ENCODE peak calls at places on chromosomes 12 and 14, in seven cellular contexts. One of them, this sample, is unnamed.

GRCh38 chr14:71454010-71454409 is 478.2 kb upstream of the RGS6 start:
- DNase-seq in NCI-H748 treated with DMSO at 0.1 percent for 48 hours: no peak
- DNase-seq in kidney tubule cell: no peak
- DNase-seq in fibroblast of the conjunctiva: no peak
- DNase-seq in right cardiac atrium: no peak
- DNase-seq in GM20000: no peak
- DNase-seq in IMR-90: no peak
- DNase-seq in this sample: no peak

GRCh38 chr12:117072736-117073475 is 26.3 kb downstream of the TESC start:
- DNase-seq in IMR-90: no peak
- DNase-seq in right cardiac atrium: no peak
- DNase-seq in GM20000: no peak
- DNase-seq in NCI-H748 treated with DMSO at 0.1 percent for 48 hours: no peak
- DNase-seq in kidney tubule cell: no peak
- DNase-seq in fibroblast of the conjunctiva: no peak
- DNase-seq in this sample: no peak

GRCh38 chr14:96461950-96462798 is 40.0 kb upstream of the PAPOLA start:
- DNase-seq in fibroblast of the conjunctiva: no peak
- DNase-seq in IMR-90: no peak
- DNase-seq in NCI-H748 treated with DMSO at 0.1 percent for 48 hours: no peak
- DNase-seq in kidney tubule cell: no peak
- DNase-seq in GM20000: no peak
- DNase-seq in right cardiac atrium: no peak
- DNase-seq in this sample: no peak

GRCh38 chr12:94458882-94459772 is 540 bp downstream of the CEP83 start:
- DNase-seq in NCI-H748 treated with DMSO at 0.1 percent for 48 hours: peak
- DNase-seq in fibroblast of the conjunctiva: no peak
- DNase-seq in GM20000: peak
- DNase-seq in kidney tubule cell: peak
- DNase-seq in right cardiac atrium: no peak
- DNase-seq in IMR-90: peak
- DNase-seq in this sample: no peak

GRCh38 chr12:100908501-100908900 is 113.9 kb downstream of the ANO4 start:
- DNase-seq in kidney tubule cell: peak
- DNase-seq in fibroblast of the conjunctiva: no peak
- DNase-seq in GM20000: no peak
- DNase-seq in IMR-90: peak
- DNase-seq in NCI-H748 treated with DMSO at 0.1 percent for 48 hours: no peak
- DNase-seq in right cardiac atrium: no peak
- DNase-seq in this sample: peak

GRCh38 chr12:132165584-132165983 is 21.3 kb downstream of the NOC4L start:
- DNase-seq in GM20000: no peak
- DNase-seq in IMR-90: no peak
- DNase-seq in right cardiac atrium: peak
- DNase-seq in kidney tubule cell: no peak
- DNase-seq in NCI-H748 treated with DMSO at 0.1 percent for 48 hours: no peak
- DNase-seq in fibroblast of the conjunctiva: no peak
- DNase-seq in this sample: no peak

GRCh38 chr12:65670775-65671174 is 153.5 kb upstream of the HMGA2 start:
- DNase-seq in fibroblast of the conjunctiva: no peak
- DNase-seq in right cardiac atrium: no peak
- DNase-seq in GM20000: no peak
- DNase-seq in kidney tubule cell: peak
- DNase-seq in NCI-H748 treated with DMSO at 0.1 percent for 48 hours: no peak
- DNase-seq in IMR-90: peak
- DNase-seq in this sample: peak

GRCh38 chr14:86296173-86296572 is 766.2 kb downstream of the FLRT2 start:
- DNase-seq in right cardiac atrium: no peak
- DNase-seq in GM20000: no peak
- DNase-seq in NCI-H748 treated with DMSO at 0.1 percent for 48 hours: peak
- DNase-seq in IMR-90: peak
- DNase-seq in fibroblast of the conjunctiva: peak
- DNase-seq in kidney tubule cell: peak
- DNase-seq in this sample: no peak

GRCh38 chr12:22529281-22530060 is 14.9 kb downstream of the C2CD5 start:
- DNase-seq in right cardiac atrium: no peak
- DNase-seq in fibroblast of the conjunctiva: no peak
- DNase-seq in GM20000: no peak
- DNase-seq in IMR-90: peak
- DNase-seq in NCI-H748 treated with DMSO at 0.1 percent for 48 hours: peak
- DNase-seq in kidney tubule cell: peak
- DNase-seq in this sample: peak

GRCh38 chr12:106541201-106541600 is 41.6 kb upstream of the RFX4 start:
- DNase-seq in NCI-H748 treated with DMSO at 0.1 percent for 48 hours: no peak
- DNase-seq in fibroblast of the conjunctiva: no peak
- DNase-seq in GM20000: no peak
- DNase-seq in right cardiac atrium: no peak
- DNase-seq in IMR-90: no peak
- DNase-seq in kidney tubule cell: no peak
- DNase-seq in this sample: no peak

GRCh38 chr12:15562263-15562662 is 226.9 kb downstream of the EPS8 start:
- DNase-seq in IMR-90: no peak
- DNase-seq in right cardiac atrium: no peak
- DNase-seq in kidney tubule cell: no peak
- DNase-seq in GM20000: no peak
- DNase-seq in fibroblast of the conjunctiva: no peak
- DNase-seq in NCI-H748 treated with DMSO at 0.1 percent for 48 hours: no peak
- DNase-seq in this sample: no peak

GRCh38 chr14:82667501-82667900 is 1133.8 kb upstream of the SEL1L start:
- DNase-seq in right cardiac atrium: no peak
- DNase-seq in kidney tubule cell: no peak
- DNase-seq in NCI-H748 treated with DMSO at 0.1 percent for 48 hours: no peak
- DNase-seq in IMR-90: no peak
- DNase-seq in fibroblast of the conjunctiva: peak
- DNase-seq in GM20000: no peak
- DNase-seq in this sample: no peak

GRCh38 chr12:39990122-39991101 is 115.5 kb downstream of the SLC2A13 start:
- DNase-seq in NCI-H748 treated with DMSO at 0.1 percent for 48 hours: peak
- DNase-seq in GM20000: peak
- DNase-seq in IMR-90: peak
- DNase-seq in fibroblast of the conjunctiva: peak
- DNase-seq in right cardiac atrium: peak
- DNase-seq in kidney tubule cell: peak
- DNase-seq in this sample: no peak

GRCh38 chr14:32986791-32987545 is 48.3 kb downstream of the NPAS3 start:
- DNase-seq in right cardiac atrium: no peak
- DNase-seq in GM20000: no peak
- DNase-seq in NCI-H748 treated with DMSO at 0.1 percent for 48 hours: no peak
- DNase-seq in kidney tubule cell: peak
- DNase-seq in fibroblast of the conjunctiva: peak
- DNase-seq in IMR-90: no peak
- DNase-seq in this sample: peak

GRCh38 chr14:44204061-44204815 is 302.8 kb downstream of the FSCB start:
- DNase-seq in kidney tubule cell: no peak
- DNase-seq in right cardiac atrium: no peak
- DNase-seq in IMR-90: no peak
- DNase-seq in NCI-H748 treated with DMSO at 0.1 percent for 48 hours: no peak
- DNase-seq in fibroblast of the conjunctiva: no peak
- DNase-seq in GM20000: no peak
- DNase-seq in this sample: peak